ENCODE peak calls at places on chromosomes 16 and 17, in five cellular contexts. W is activated CD4-positive, alpha-beta T cell treated with anti-CD3 and anti-CD28 coated beads, Interleukin-2, amount 50 U/mL, for 48 hours; A is CD8-positive, alpha-beta T cell; M is psoas muscle; U is GM06990. G is an unnamed sample.

GRCh38 chr17:18270046-18270850 is 9.8 kb downstream of the MIEF2 start:
- DNase-seq in W (no peak), A (no peak), M (no peak), U (no peak), G (no peak)

GRCh38 chr16:8878523-8878911 is 3.6 kb upstream of the LITAFD start:
- DNase-seq in W (no peak), A (no peak), M (no peak), U (no peak), G (no peak)

GRCh38 chr16:30354423-30355143 is 525 bp downstream of the CD2BP2 start:
- DNase-seq in W (peak; percentile 18), A (no peak), M (no peak), U (no peak), G (no peak)

GRCh38 chr16:54817432-54817831 is 113.2 kb upstream of the IRX5 start:
- DNase-seq in W (no peak), A (no peak), M (no peak), U (no peak), G (no peak)

GRCh38 chr17:72587156-72587555 is 466.3 kb downstream of the SOX9 start:
- DNase-seq in W (no peak), A (no peak), M (no peak), U (no peak), G (no peak)

GRCh38 chr17:67376509-67376891 is 581 bp upstream of the PITPNC1 start:
- DNase-seq in W (no peak), A (no peak), M (no peak), U (no peak), G (no peak)

GRCh38 chr16:66689282-66689681 is 7.3 kb downstream of the CMTM4 start:
- DNase-seq in W (no peak), A (no peak), M (no peak), U (no peak), G (no peak)

GRCh38 chr17:35731239-35731931 is at the start of gene RASL10B:
- DNase-seq in W (peak; percentile 61), A (peak; percentile 61), M (peak; percentile 68), U (no peak), G (no peak)

GRCh38 chr17:81529437-81529803 is 1.2 kb downstream of the FSCN2 start:
- DNase-seq in W (no peak), A (no peak), M (no peak), U (no peak), G (no peak)

GRCh38 chr17:56536766-56537165 is 56.7 kb upstream of the NOG start:
- DNase-seq in W (no peak), A (no peak), M (no peak), U (no peak), G (no peak)

GRCh38 chr17:75231741-75232464 is 26.4 kb downstream of the NUP85 start:
- DNase-seq in W (no peak), A (no peak), M (no peak), U (no peak), G (no peak)

GRCh38 chr17:57862990-57863667 is 13.3 kb upstream of the MRPS23 start:
- DNase-seq in W (no peak), A (no peak), M (no peak), U (no peak), G (no peak)

GRCh38 chr17:2070241-2071023 is 15.5 kb downstream of the HIC1 start:
- DNase-seq in W (peak; percentile 75), A (no peak), M (no peak), U (peak; percentile 87), G (no peak)

GRCh38 chr16:25253322-25253721 is 4.3 kb downstream of the ZKSCAN2 start:
- DNase-seq in W (no peak), A (no peak), M (no peak), U (no peak), G (no peak)

GRCh38 chr17:7852919-7853692 is 1.8 kb upstream of the TMEM88 start:
- DNase-seq in W (no peak), A (no peak), M (no peak), U (no peak), G (no peak)

GRCh38 chr16:21653571-21653970 is 1.2 kb upstream of the IGSF6 start:
- DNase-seq in W (no peak), A (no peak), M (no peak), U (no peak), G (no peak)

GRCh38 chr17:40014375-40014980 is 762 bp upstream of the CSF3 start:
- DNase-seq in W (no peak), A (no peak), M (peak; percentile 45), U (no peak), G (no peak)

GRCh38 chr17:79322216-79323123 is 247.8 kb downstream of the ENGASE start:
- DNase-seq in W (no peak), A (no peak), M (no peak), U (no peak), G (no peak)

GRCh38 chr17:19705771-19706770 is 10.3 kb downstream of the SLC47A2 start:
- DNase-seq in W (no peak), A (no peak), M (no peak), U (no peak), G (peak; percentile 70)

GRCh38 chr16:11370084-11370931 is 25.0 kb downstream of the RMI2 start:
- DNase-seq in W (no peak), A (no peak), M (no peak), U (peak; percentile 71), G (no peak)

GRCh38 chr17:82765357-82765756 is 13.5 kb downstream of the TBCD start:
- DNase-seq in W (no peak), A (no peak), M (peak; percentile 38), U (no peak), G (no peak)

GRCh38 chr17:82317394-82318168 is at the start of gene CD7:
- DNase-seq in W (peak; percentile 76), A (peak; percentile 82), M (no peak), U (no peak), G (no peak)

GRCh38 chr16:77585852-77586251 is 136.5 kb upstream of the NUDT7 start:
- DNase-seq in W (no peak), A (no peak), M (no peak), U (no peak), G (no peak)

GRCh38 chr17:784143-784542 is 2.0 kb downstream of the MRM3 start:
- DNase-seq in W (peak; percentile 10), A (no peak), M (no peak), U (no peak), G (no peak)

GRCh38 chr16:4510131-4510530 is 28.4 kb downstream of the CDIP1 start:
- DNase-seq in W (no peak), A (no peak), M (no peak), U (no peak), G (no peak)

GRCh38 chr17:58402047-58402446 is 15.3 kb downstream of the RNF43 start:
- DNase-seq in W (no peak), A (no peak), M (no peak), U (no peak), G (no peak)

GRCh38 chr16:379183-379960 is 2.4 kb downstream of the PGAP6 start:
- DNase-seq in W (no peak), A (peak; percentile 48), M (no peak), U (no peak), G (no peak)

GRCh38 chr17:35540589-35541404 is 3.3 kb upstream of the SLFN12L start:
- DNase-seq in W (peak; percentile 59), A (peak; percentile 60), M (peak; percentile 25), U (peak; percentile 22), G (peak; percentile 33)

G was measured in lower leg skin.